ENCODE peak calls at places on chromosomes 13 and 19, in ten cellular contexts. One of them, this sample, is unnamed.

GRCh38 chr13:44218501-44219240 is 155.0 kb upstream of the SERP2 start:
- DNase-seq in stomach: peak
- DNase-seq in tibial artery: peak
- DNase-seq in uterus: no peak
- DNase-seq in mammary epithelial cell: no peak
- DNase-seq in tibial nerve: peak
- DNase-seq in A673: no peak
- DNase-seq in upper lobe of left lung: peak
- DNase-seq in cardiac muscle cell: peak
- DNase-seq in ovary: peak
- DNase-seq in this sample: no peak

GRCh38 chr19:1018932-1019615 is 1.8 kb downstream of the TMEM259 start:
- DNase-seq in tibial nerve: no peak
- DNase-seq in cardiac muscle cell: no peak
- DNase-seq in A673: no peak
- DNase-seq in mammary epithelial cell: no peak
- DNase-seq in upper lobe of left lung: peak
- DNase-seq in tibial artery: no peak
- DNase-seq in ovary: no peak
- DNase-seq in stomach: no peak
- DNase-seq in uterus: no peak
- DNase-seq in this sample: no peak

GRCh38 chr19:15612342-15612741 is 2.7 kb upstream of the CYP4F8 start:
- DNase-seq in stomach: no peak
- DNase-seq in tibial artery: no peak
- DNase-seq in cardiac muscle cell: no peak
- DNase-seq in tibial nerve: no peak
- DNase-seq in ovary: no peak
- DNase-seq in uterus: no peak
- DNase-seq in A673: no peak
- DNase-seq in upper lobe of left lung: no peak
- DNase-seq in mammary epithelial cell: no peak
- DNase-seq in this sample: no peak

GRCh38 chr19:39428309-39429112 is 7.2 kb downstream of the RPS16 start:
- DNase-seq in mammary epithelial cell: no peak
- DNase-seq in tibial artery: no peak
- DNase-seq in cardiac muscle cell: peak
- DNase-seq in uterus: peak
- DNase-seq in upper lobe of left lung: peak
- DNase-seq in stomach: peak
- DNase-seq in tibial nerve: peak
- DNase-seq in A673: no peak
- DNase-seq in ovary: peak
- DNase-seq in this sample: no peak

GRCh38 chr13:85816413-85816812 is 17.2 kb upstream of the SLITRK6 start:
- DNase-seq in uterus: no peak
- DNase-seq in A673: peak
- DNase-seq in stomach: no peak
- DNase-seq in tibial artery: no peak
- DNase-seq in cardiac muscle cell: peak
- DNase-seq in upper lobe of left lung: no peak
- DNase-seq in ovary: no peak
- DNase-seq in tibial nerve: no peak
- DNase-seq in mammary epithelial cell: no peak
- DNase-seq in this sample: no peak

GRCh38 chr19:13899393-13899792 is 6.5 kb downstream of the BRME1 start:
- DNase-seq in cardiac muscle cell: no peak
- DNase-seq in mammary epithelial cell: no peak
- DNase-seq in upper lobe of left lung: no peak
- DNase-seq in uterus: no peak
- DNase-seq in tibial artery: no peak
- DNase-seq in A673: no peak
- DNase-seq in tibial nerve: no peak
- DNase-seq in ovary: no peak
- DNase-seq in stomach: no peak
- DNase-seq in this sample: no peak

GRCh38 chr19:1065606-1066109 is 1.3 kb upstream of the ARHGAP45 start:
- DNase-seq in cardiac muscle cell: no peak
- DNase-seq in ovary: no peak
- DNase-seq in tibial nerve: no peak
- DNase-seq in mammary epithelial cell: peak
- DNase-seq in stomach: no peak
- DNase-seq in tibial artery: no peak
- DNase-seq in uterus: no peak
- DNase-seq in upper lobe of left lung: peak
- DNase-seq in A673: no peak
- DNase-seq in this sample: no peak

GRCh38 chr19:49875801-49876421 is 1.2 kb downstream of the AKT1S1 start:
- DNase-seq in tibial artery: peak
- DNase-seq in mammary epithelial cell: no peak
- DNase-seq in ovary: peak
- DNase-seq in A673: peak
- DNase-seq in uterus: peak
- DNase-seq in tibial nerve: no peak
- DNase-seq in cardiac muscle cell: peak
- DNase-seq in stomach: no peak
- DNase-seq in upper lobe of left lung: peak
- DNase-seq in this sample: peak

GRCh38 chr19:3544742-3545668 is 6.0 kb downstream of the TEKTIP1 start:
- DNase-seq in stomach: peak
- DNase-seq in tibial nerve: peak
- DNase-seq in mammary epithelial cell: peak
- DNase-seq in ovary: peak
- DNase-seq in cardiac muscle cell: peak
- DNase-seq in tibial artery: peak
- DNase-seq in uterus: peak
- DNase-seq in upper lobe of left lung: peak
- DNase-seq in A673: peak
- DNase-seq in this sample: peak

DNA sequence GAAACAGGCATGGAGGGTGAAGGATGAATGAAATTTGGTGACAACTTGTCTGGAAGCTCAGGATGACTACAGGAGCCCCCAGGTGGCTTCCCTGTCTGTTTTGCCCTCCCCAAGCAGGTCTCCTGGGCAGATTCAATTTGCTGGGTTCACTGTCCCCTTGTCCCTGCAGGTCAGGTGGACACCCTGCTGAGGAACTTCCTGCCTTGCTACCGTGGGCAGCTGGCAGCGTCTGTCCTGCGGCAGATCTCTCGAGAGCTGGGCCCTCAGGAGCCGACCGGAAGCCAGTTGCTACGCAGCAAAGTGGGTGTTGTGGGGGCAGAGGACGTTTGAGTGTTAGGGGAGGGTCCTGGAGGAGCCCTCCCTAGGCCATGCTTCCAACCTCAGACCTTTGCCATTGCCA is 19.1 kb downstream of the PGLS start:
- DNase-seq in uterus: no peak
- DNase-seq in stomach: no peak
- DNase-seq in tibial artery: no peak
- DNase-seq in A673: no peak
- DNase-seq in cardiac muscle cell: no peak
- DNase-seq in tibial nerve: no peak
- DNase-seq in mammary epithelial cell: no peak
- DNase-seq in ovary: no peak
- DNase-seq in upper lobe of left lung: no peak
- DNase-seq in this sample: no peak
- H3K4me3 ChIP-seq in uterus: no peak
- H3K4me3 ChIP-seq in stomach: no peak
- H3K4me3 ChIP-seq in tibial artery: no peak
- H3K4me3 ChIP-seq in A673: no peak
- H3K4me3 ChIP-seq in cardiac muscle cell: no peak
- H3K4me3 ChIP-seq in tibial nerve: no peak
- H3K4me3 ChIP-seq in mammary epithelial cell: no peak
- H3K4me3 ChIP-seq in ovary: no peak
- H3K4me3 ChIP-seq in upper lobe of left lung: no peak
- H3K4me3 ChIP-seq in this sample: no peak

DNA sequence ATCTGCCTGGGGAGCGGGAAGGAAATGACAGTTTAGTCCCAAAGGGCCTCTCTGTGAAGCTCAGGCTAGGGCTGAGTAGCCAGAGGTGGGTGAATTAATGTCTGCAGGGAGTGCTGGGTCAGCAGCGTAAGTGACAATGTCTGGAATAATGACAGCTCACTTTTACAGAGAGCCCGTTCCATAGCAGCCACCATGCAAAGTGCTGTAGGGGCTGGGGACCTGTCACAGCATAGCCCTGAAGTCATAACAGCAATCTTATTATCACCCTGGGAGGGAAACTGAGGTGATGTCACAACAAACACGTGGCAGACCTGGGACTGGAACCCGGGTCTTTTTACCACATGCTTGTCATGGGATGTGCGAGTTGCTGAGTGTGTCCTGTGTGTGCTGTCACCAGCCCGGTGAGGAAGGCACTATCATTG is 8.7 kb upstream of the CD22 start:
- DNase-seq in uterus: no peak
- DNase-seq in cardiac muscle cell: no peak
- DNase-seq in A673: peak
- DNase-seq in tibial nerve: no peak
- DNase-seq in tibial artery: no peak
- DNase-seq in upper lobe of left lung: no peak
- DNase-seq in mammary epithelial cell: no peak
- DNase-seq in ovary: no peak
- DNase-seq in stomach: no peak
- DNase-seq in this sample: peak
- H3K27ac ChIP-seq in uterus: no peak
- H3K27ac ChIP-seq in cardiac muscle cell: no peak
- H3K27ac ChIP-seq in A673: no peak
- H3K27ac ChIP-seq in tibial nerve: peak
- H3K27ac ChIP-seq in tibial artery: no peak
- H3K27ac ChIP-seq in upper lobe of left lung: no peak
- H3K27ac ChIP-seq in mammary epithelial cell: no peak
- H3K27ac ChIP-seq in ovary: no peak
- H3K27ac ChIP-seq in stomach: peak
- H3K27ac ChIP-seq in this sample: peak

GRCh38 chr19:6963937-6964336 is 57.3 kb downstream of the MBD3L2B start:
- DNase-seq in uterus: no peak
- DNase-seq in tibial nerve: no peak
- DNase-seq in tibial artery: no peak
- DNase-seq in cardiac muscle cell: no peak
- DNase-seq in mammary epithelial cell: no peak
- DNase-seq in upper lobe of left lung: no peak
- DNase-seq in ovary: no peak
- DNase-seq in A673: peak
- DNase-seq in stomach: no peak
- DNase-seq in this sample: no peak
- TF ChIP-seq CTCF in uterus: no peak
- TF ChIP-seq CTCF in tibial nerve: peak
- TF ChIP-seq CTCF in tibial artery: no peak
- TF ChIP-seq CTCF in cardiac muscle cell: peak
- TF ChIP-seq CTCF in mammary epithelial cell: no peak
- TF ChIP-seq CTCF in upper lobe of left lung: no peak
- TF ChIP-seq CTCF in ovary: no peak
- TF ChIP-seq CTCF in A673: peak
- TF ChIP-seq CTCF in stomach: peak
- TF ChIP-seq CTCF in this sample: no peak

DNA sequence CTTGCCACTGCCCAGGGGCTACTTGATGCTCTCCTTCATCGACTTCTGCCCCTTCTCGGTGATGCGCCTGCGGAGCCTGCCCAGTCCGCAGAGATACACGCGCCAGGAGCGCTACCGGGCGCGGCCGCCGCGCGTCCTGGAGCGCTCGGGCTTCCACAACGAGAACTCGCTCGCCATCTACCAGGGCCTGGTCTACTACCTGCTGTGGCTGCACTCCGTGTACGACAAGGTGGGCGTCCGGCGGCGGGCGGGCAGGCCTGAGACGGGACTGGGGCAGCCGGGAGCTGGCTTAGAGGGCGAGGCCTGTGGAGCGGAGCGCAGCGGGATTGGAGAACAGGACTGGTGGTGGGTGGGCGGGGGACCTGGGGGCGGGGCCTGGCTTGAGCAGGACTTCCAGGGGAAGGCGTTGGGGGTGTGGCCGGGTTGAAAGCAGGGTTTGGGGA is 12.7 kb upstream of the PSMD8 start:
- DNase-seq in uterus: peak
- DNase-seq in mammary epithelial cell: peak
- DNase-seq in A673: peak
- DNase-seq in tibial artery: peak
- DNase-seq in stomach: peak
- DNase-seq in cardiac muscle cell: peak
- DNase-seq in upper lobe of left lung: peak
- DNase-seq in ovary: peak
- DNase-seq in tibial nerve: peak
- DNase-seq in this sample: no peak
- H3K4me3 ChIP-seq in uterus: peak
- H3K4me3 ChIP-seq in mammary epithelial cell: peak
- H3K4me3 ChIP-seq in A673: peak
- H3K4me3 ChIP-seq in tibial artery: peak
- H3K4me3 ChIP-seq in stomach: peak
- H3K4me3 ChIP-seq in cardiac muscle cell: peak
- H3K4me3 ChIP-seq in upper lobe of left lung: peak
- H3K4me3 ChIP-seq in ovary: peak
- H3K4me3 ChIP-seq in tibial nerve: peak
- H3K4me3 ChIP-seq in this sample: peak

DNA sequence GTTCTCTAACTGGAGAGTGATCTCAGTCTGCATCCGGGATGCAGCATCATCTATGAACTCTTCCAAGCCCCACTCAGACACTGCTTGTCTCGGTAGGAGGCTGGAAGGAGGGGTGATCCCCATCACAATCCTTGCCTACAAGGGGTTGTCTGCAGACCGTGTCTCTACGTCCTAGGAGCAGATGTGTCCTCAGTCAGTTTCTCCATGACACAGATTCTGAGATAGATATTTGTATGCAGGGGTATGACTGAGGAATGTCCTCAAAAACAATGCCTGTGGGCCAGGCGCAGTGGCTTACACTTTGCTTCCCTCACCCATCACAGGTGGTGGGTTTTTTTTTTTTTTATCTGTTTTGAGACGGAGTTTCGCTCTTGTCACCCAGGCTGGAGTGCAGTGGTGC is 871 bp downstream of the NCR1 start:
- DNase-seq in upper lobe of left lung: no peak
- DNase-seq in tibial artery: no peak
- DNase-seq in ovary: no peak
- DNase-seq in tibial nerve: no peak
- DNase-seq in stomach: no peak
- DNase-seq in uterus: no peak
- DNase-seq in mammary epithelial cell: no peak
- DNase-seq in cardiac muscle cell: no peak
- DNase-seq in A673: no peak
- DNase-seq in this sample: no peak
- H3K27ac ChIP-seq in upper lobe of left lung: no peak
- H3K27ac ChIP-seq in tibial artery: no peak
- H3K27ac ChIP-seq in ovary: no peak
- H3K27ac ChIP-seq in tibial nerve: no peak
- H3K27ac ChIP-seq in stomach: no peak
- H3K27ac ChIP-seq in uterus: no peak
- H3K27ac ChIP-seq in mammary epithelial cell: no peak
- H3K27ac ChIP-seq in cardiac muscle cell: no peak
- H3K27ac ChIP-seq in A673: no peak
- H3K27ac ChIP-seq in this sample: no peak

This sample was measured in HL-60.